ENCODE peak calls at places on chromosome 13, in ten cellular contexts. O, S, V, M, I, R, D, N, P and F are unnamed samples.

GRCh38 chr13:25688524-25688923 is 316.8 kb downstream of the ATP8A2 start:
- DNase-seq in O (no peak), S (no peak), V (no peak), M (no peak), I (no peak), R (no peak), D (no peak), N (no peak), P (no peak), F (no peak)

GRCh38 chr13:83613524-83613923 is 268.8 kb downstream of the SLITRK1 start:
- DNase-seq in O (no peak), S (no peak), V (no peak), M (no peak), I (no peak), R (no peak), D (no peak), N (no peak), P (no peak), F (no peak)

GRCh38 chr13:94065741-94066140 is 413.7 kb downstream of the DCT start:
- DNase-seq in O (peak), S (no peak), V (no peak), M (no peak), I (no peak), R (no peak), D (no peak), N (no peak), P (no peak), F (no peak)

GRCh38 chr13:79767126-79767525 is 286.2 kb downstream of the NDFIP2 start:
- DNase-seq in O (peak), S (no peak), V (no peak), M (no peak), I (no peak), R (peak), D (no peak), N (no peak), P (no peak), F (no peak)

GRCh38 chr13:95498886-95499285 is 53.6 kb upstream of the CLDN10 start:
- DNase-seq in O (no peak), S (no peak), V (no peak), M (no peak), I (no peak), R (peak), D (no peak), N (no peak), P (no peak), F (no peak)

GRCh38 chr13:96822900-96823299 is 171.4 kb downstream of the OXGR1 start:
- DNase-seq in O (peak), S (peak), V (no peak), M (no peak), I (peak), R (peak), D (no peak), N (no peak), P (no peak), F (no peak)

GRCh38 chr13:24680258-24680920 is at the start of gene ATP12A:
- DNase-seq in O (no peak), S (no peak), V (no peak), M (peak), I (no peak), R (no peak), D (peak), N (no peak), P (peak), F (no peak)

GRCh38 chr13:113457510-113457909 is 4.2 kb upstream of the ADPRHL1 start:
- DNase-seq in O (no peak), S (no peak), V (no peak), M (no peak), I (no peak), R (no peak), D (no peak), N (no peak), P (no peak), F (no peak)

GRCh38 chr13:104984296-104984818 is 1551.1 kb downstream of the EFNB2 start:
- DNase-seq in O (peak), S (no peak), V (peak), M (no peak), I (no peak), R (peak), D (no peak), N (peak), P (no peak), F (no peak)

GRCh38 chr13:79258489-79258888 is 147.6 kb downstream of the RBM26 start:
- DNase-seq in O (no peak), S (no peak), V (no peak), M (no peak), I (no peak), R (no peak), D (no peak), N (no peak), P (no peak), F (no peak)

GRCh38 chr13:53260594-53260993 is 232.0 kb downstream of the OLFM4 start:
- DNase-seq in O (no peak), S (no peak), V (no peak), M (no peak), I (no peak), R (no peak), D (no peak), N (no peak), P (no peak), F (no peak)

GRCh38 chr13:49840266-49840665 is 47.8 kb upstream of the KPNA3 start:
- DNase-seq in O (no peak), S (no peak), V (no peak), M (no peak), I (no peak), R (peak), D (no peak), N (no peak), P (no peak), F (no peak)

GRCh38 chr13:96159731-96160130 is 69.8 kb downstream of the HS6ST3 start:
- DNase-seq in O (no peak), S (no peak), V (no peak), M (no peak), I (no peak), R (no peak), D (no peak), N (no peak), P (no peak), F (no peak)

GRCh38 chr13:46598140-46598819 is 45.3 kb downstream of the LRCH1 start:
- DNase-seq in O (no peak), S (no peak), V (no peak), M (no peak), I (no peak), R (peak), D (no peak), N (no peak), P (no peak), F (no peak)

GRCh38 chr13:48583859-48584311 is 51.0 kb upstream of the RCBTB2 start:
- DNase-seq in O (no peak), S (no peak), V (no peak), M (no peak), I (no peak), R (no peak), D (no peak), N (no peak), P (no peak), F (no peak)